ENCODE peak calls at places on chromosome 22, in nine cellular contexts. E is RWPE2; L is stimulated activated CD4-positive, alpha-beta T cell treated with anti-CD3 and anti-CD28 coated beads, TNF-alpha, amount 100 ng/mL, for 1 hour; H is GF-D8; N is IMR-90; U is amniotic stem cell; Z is ureter; R is CD4-positive, CD25-positive, alpha-beta regulatory T cell; X is stimulated activated CD8-positive, alpha-beta memory T cell treated with anti-CD3 and anti-CD28 coated beads, Interleukin-2, amount 100 ng/mL, for 48 hours. B is an unnamed sample.

GRCh38 chr22:22730655-22731373 is 86.4 kb downstream of the GGTLC2 start:
- DNase-seq in E (no peak), L (no peak), H (no peak), N (no peak), U (no peak), Z (no peak), R (no peak), X (no peak), B (no peak)

GRCh38 chr22:41023299-41023623 is 69.1 kb upstream of the EP300 start:
- DNase-seq in E (no peak), L (no peak), H (no peak), N (no peak), U (no peak), Z (no peak), R (no peak), X (no peak), B (no peak)

GRCh38 chr22:47116426-47117341 is 354.2 kb downstream of the TBC1D22A start:
- DNase-seq in E (no peak), L (no peak), H (no peak), N (no peak), U (no peak), Z (no peak), R (no peak), X (no peak), B (no peak)

GRCh38 chr22:27919943-27920755 is 1.1 kb upstream of the PITPNB start:
- DNase-seq in E (no peak), L (no peak), H (peak; percentile 22), N (peak; percentile 72), U (peak; percentile 55), Z (no peak), R (no peak), X (no peak), B (no peak)

GRCh38 chr22:24593810-24594568 is 1.1 kb upstream of the LRRC75B start:
- DNase-seq in E (no peak), L (no peak), H (no peak), N (no peak), U (no peak), Z (no peak), R (no peak), X (no peak), B (no peak)

GRCh38 chr22:20578707-20579106 is 71.3 kb downstream of the MED15 start:
- DNase-seq in E (peak; percentile 22), L (no peak), H (no peak), N (no peak), U (no peak), Z (no peak), R (no peak), X (no peak), B (no peak)

GRCh38 chr22:45631140-45631539 is 40.5 kb upstream of the ATXN10 start:
- DNase-seq in E (no peak), L (no peak), H (no peak), N (no peak), U (no peak), Z (no peak), R (no peak), X (no peak), B (peak; percentile 9)

GRCh38 chr22:32713737-32714457 is 87.6 kb upstream of the TIMP3 start:
- DNase-seq in E (no peak), L (no peak), H (no peak), N (no peak), U (no peak), Z (no peak), R (no peak), X (no peak), B (no peak)

GRCh38 chr22:48365386-48365785 is 1462.3 kb downstream of the BRD1 start:
- DNase-seq in E (no peak), L (no peak), H (no peak), N (no peak), U (no peak), Z (no peak), R (no peak), X (no peak), B (no peak)

GRCh38 chr22:45031629-45032403 is 22.0 kb upstream of the PHF21B start:
- DNase-seq in E (no peak), L (no peak), H (no peak), N (no peak), U (no peak), Z (no peak), R (no peak), X (no peak), B (no peak)

GRCh38 chr22:46150615-46151423 is 493 bp downstream of the PPARA start:
- DNase-seq in E (no peak), L (no peak), H (no peak), N (no peak), U (no peak), Z (peak; percentile 60), R (peak; percentile 41), X (peak; percentile 49), B (peak; percentile 46)

GRCh38 chr22:23495614-23496444 is 84.3 kb downstream of the IGLL1 start:
- DNase-seq in E (no peak), L (no peak), H (no peak), N (no peak), U (no peak), Z (peak; percentile 28), R (no peak), X (no peak), B (no peak)

GRCh38 chr22:17943533-17944204 is 80.7 kb downstream of the MICAL3 start:
- DNase-seq in E (no peak), L (no peak), H (no peak), N (no peak), U (no peak), Z (no peak), R (no peak), X (no peak), B (no peak)

GRCh38 chr22:43996170-43996980 is 27.7 kb upstream of the PARVB start:
- DNase-seq in E (no peak), L (peak; percentile 20), H (no peak), N (no peak), U (no peak), Z (peak; percentile 83), R (peak; percentile 66), X (peak; percentile 56), B (no peak)

GRCh38 chr22:47146941-47147340 is 384.5 kb downstream of the TBC1D22A start:
- DNase-seq in E (no peak), L (no peak), H (no peak), N (no peak), U (no peak), Z (no peak), R (no peak), X (no peak), B (no peak)

GRCh38 chr22:32880061-32880460 is 78.6 kb downstream of the TIMP3 start:
- DNase-seq in E (no peak), L (no peak), H (no peak), N (peak; percentile 63), U (no peak), Z (no peak), R (no peak), X (no peak), B (no peak)

GRCh38 chr22:46830001-46830715 is 67.7 kb downstream of the TBC1D22A start:
- DNase-seq in E (no peak), L (no peak), H (no peak), N (peak; percentile 52), U (no peak), Z (no peak), R (no peak), X (no peak), B (no peak)

B was measured in substantia nigra.